ENCODE peak calls at places on chromosomes 3 and 15, in eight cellular contexts. U, J, R, T, C, P, B and E are unnamed samples. For H3K4me1, the result is how much of the 10 kb centered on the place peaks cover.

GRCh38 chr3:138049157-138049919 is 39.4 kb downstream of the CLDN18 start:
- DNase-seq in U (no peak), J (no peak), R (no peak), T (no peak), C (no peak), P (peak), B (peak), E (no peak)

GRCh38 chr3:48180021-48180420 is 8.2 kb downstream of the CDC25A start:
- DNase-seq in U (no peak), J (no peak), R (no peak), T (no peak), C (no peak), P (no peak), B (no peak), E (no peak)

GRCh38 chr3:148034353-148034752 is 625.2 kb downstream of the ZIC1 start:
- DNase-seq in U (no peak), J (no peak), R (no peak), T (no peak), C (no peak), P (no peak), B (no peak), E (no peak)

GRCh38 chr15:87207945-87208580 is 1048.5 kb downstream of the NTRK3 start:
- DNase-seq in U (no peak), J (no peak), R (no peak), T (no peak), C (no peak), P (peak), B (peak), E (no peak)

GRCh38 chr15:61205427-61205826 is 23.7 kb downstream of the RORA start:
- DNase-seq in U (no peak), J (no peak), R (no peak), T (no peak), C (no peak), P (no peak), B (peak), E (no peak)

GRCh38 chr3:119463171-119464169 is at the start of gene TMEM39A:
- DNase-seq in U (peak), J (peak), R (peak), T (peak), C (peak), P (peak), B (peak), E (peak)

GRCh38 chr15:48370460-48370859 is 39.2 kb downstream of the DUT start:
- DNase-seq in U (no peak), J (no peak), R (no peak), T (no peak), C (no peak), P (peak), B (peak), E (no peak)

GRCh38 chr3:133097214-133097613 is 59.0 kb downstream of the TMEM108 start:
- DNase-seq in U (no peak), J (no peak), R (no peak), T (no peak), C (no peak), P (peak), B (peak), E (no peak)

GRCh38 chr15:52529289-52529929 is 729 bp upstream of the MYO5A start:
- DNase-seq in U (no peak), J (peak), R (no peak), T (no peak), C (peak), P (no peak), B (no peak), E (no peak)

GRCh38 chr15:86540840-86541467 is 461.3 kb downstream of the AGBL1 start:
- DNase-seq in U (no peak), J (no peak), R (no peak), T (no peak), C (no peak), P (no peak), B (no peak), E (no peak)

GRCh38 chr15:43285609-43286037 is 18.9 kb upstream of the TGM5 start:
- DNase-seq in U (peak), J (peak), R (no peak), T (peak), C (peak), P (peak), B (peak), E (peak)

GRCh38 chr3:100089802-100090668 is 24.3 kb downstream of the FILIP1L start:
- DNase-seq in U (peak), J (peak), R (no peak), T (no peak), C (peak), P (peak), B (peak), E (no peak)

GRCh38 chr3:174342941-174343431 is 516.1 kb upstream of the NAALADL2 start:
- DNase-seq in U (no peak), J (no peak), R (no peak), T (no peak), C (no peak), P (peak), B (peak), E (no peak)

GRCh38 chr15:58602823-58603222 is 146.7 kb downstream of the ADAM10 start:
- DNase-seq in U (no peak), J (no peak), R (no peak), T (no peak), C (no peak), P (no peak), B (no peak), E (no peak)

GRCh38 chr3:46903341-46904302 is 26.1 kb downstream of the PTH1R start:
- DNase-seq in U (no peak), J (no peak), R (no peak), T (peak), C (no peak), P (peak), B (peak), E (no peak)

GRCh38 chr3:52847241-52847640 is 12.4 kb upstream of the MUSTN1 start:
- DNase-seq in U (no peak), J (no peak), R (no peak), T (peak), C (no peak), P (no peak), B (no peak), E (no peak)

GRCh38 chr3:193971268-193971751 is 164.6 kb upstream of the HES1 start:
- DNase-seq in U (no peak), J (peak), R (no peak), T (no peak), C (no peak), P (no peak), B (peak), E (no peak)

GRCh38 chr3:181623924-181624694 is 87.6 kb upstream of the SOX2 start:
- DNase-seq in U (no peak), J (no peak), R (no peak), T (no peak), C (peak), P (no peak), B (peak), E (no peak)

GRCh38 chr3:17686613-17687012 is 55.8 kb downstream of the TBC1D5 start:
- DNase-seq in U (no peak), J (no peak), R (no peak), T (no peak), C (no peak), P (no peak), B (no peak), E (no peak)

GRCh38 chr3:52190294-52190841 is 7.6 kb upstream of the ALAS1 start:
- DNase-seq in U (peak), J (no peak), R (peak), T (no peak), C (no peak), P (peak), B (peak), E (no peak)

DNA sequence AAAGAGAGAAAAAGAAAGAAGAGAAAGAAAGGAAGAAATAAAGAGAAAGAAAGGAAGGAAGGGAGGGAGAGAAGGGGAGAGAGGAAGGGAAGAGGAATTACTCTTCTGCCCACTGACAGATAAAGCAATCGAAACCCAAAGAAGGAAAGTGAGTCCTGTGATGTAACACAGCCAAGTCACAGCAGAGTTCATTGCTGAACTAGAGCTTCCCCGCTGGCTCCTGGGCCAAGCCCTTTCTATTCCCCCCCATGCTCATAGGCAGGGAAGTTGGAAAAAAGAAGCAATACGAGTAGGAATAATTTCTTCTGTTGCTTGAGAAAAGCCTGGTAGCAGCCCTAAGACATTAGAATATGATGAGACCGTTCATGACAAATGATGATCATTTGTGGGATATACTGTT is 110.8 kb upstream of the TRPM1 start:
- DNase-seq in U (no peak), J (no peak), R (no peak), T (no peak), C (no peak), P (no peak), B (no peak), E (no peak)
- H3K4me1 ChIP-seq in U (under half), J (under half), R (under half), T (under half), C (under half), P (under half), B (under half), E (under half)

DNA sequence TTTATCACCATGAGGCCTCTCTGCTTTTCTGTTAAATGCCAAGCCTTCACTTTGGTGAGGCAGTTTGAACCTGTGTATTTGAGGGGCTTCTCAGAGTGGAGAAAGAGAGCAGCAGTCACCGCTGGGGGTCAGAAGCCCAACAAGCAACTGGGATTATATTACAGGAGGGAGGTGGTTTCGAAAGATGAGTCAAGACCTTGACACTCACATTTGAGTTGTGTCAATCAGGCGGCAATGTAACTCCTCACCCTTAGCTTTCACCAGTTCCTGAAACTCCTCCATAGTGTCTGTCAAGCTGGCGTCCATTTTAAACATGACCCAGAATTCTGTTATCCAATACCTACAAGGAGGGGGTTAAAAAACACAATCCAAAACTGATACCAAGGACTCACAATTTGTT is 46.5 kb downstream of the RASGRP1 start:
- DNase-seq in U (no peak), J (no peak), R (no peak), T (no peak), C (no peak), P (no peak), B (no peak), E (no peak)
- H3K27ac ChIP-seq in U (no peak), J (peak), R (no peak), T (no peak), C (no peak), P (no peak), B (no peak), E (no peak)

GRCh38 chr3:156547637-156548036 is 7.3 kb downstream of the SSR3 start:
- DNase-seq in U (no peak), J (no peak), R (no peak), T (no peak), C (no peak), P (peak), B (peak), E (no peak)

GRCh38 chr3:156536524-156537316 is 18.2 kb downstream of the SSR3 start:
- DNase-seq in U (no peak), J (no peak), R (no peak), T (no peak), C (no peak), P (peak), B (peak), E (no peak)

GRCh38 chr3:156539802-156540201 is 15.1 kb downstream of the SSR3 start:
- DNase-seq in U (no peak), J (no peak), R (no peak), T (no peak), C (no peak), P (no peak), B (no peak), E (no peak)

GRCh38 chr3:156543043-156543555 is 11.8 kb downstream of the SSR3 start:
- DNase-seq in U (no peak), J (no peak), R (no peak), T (no peak), C (no peak), P (no peak), B (no peak), E (no peak)

DNA sequence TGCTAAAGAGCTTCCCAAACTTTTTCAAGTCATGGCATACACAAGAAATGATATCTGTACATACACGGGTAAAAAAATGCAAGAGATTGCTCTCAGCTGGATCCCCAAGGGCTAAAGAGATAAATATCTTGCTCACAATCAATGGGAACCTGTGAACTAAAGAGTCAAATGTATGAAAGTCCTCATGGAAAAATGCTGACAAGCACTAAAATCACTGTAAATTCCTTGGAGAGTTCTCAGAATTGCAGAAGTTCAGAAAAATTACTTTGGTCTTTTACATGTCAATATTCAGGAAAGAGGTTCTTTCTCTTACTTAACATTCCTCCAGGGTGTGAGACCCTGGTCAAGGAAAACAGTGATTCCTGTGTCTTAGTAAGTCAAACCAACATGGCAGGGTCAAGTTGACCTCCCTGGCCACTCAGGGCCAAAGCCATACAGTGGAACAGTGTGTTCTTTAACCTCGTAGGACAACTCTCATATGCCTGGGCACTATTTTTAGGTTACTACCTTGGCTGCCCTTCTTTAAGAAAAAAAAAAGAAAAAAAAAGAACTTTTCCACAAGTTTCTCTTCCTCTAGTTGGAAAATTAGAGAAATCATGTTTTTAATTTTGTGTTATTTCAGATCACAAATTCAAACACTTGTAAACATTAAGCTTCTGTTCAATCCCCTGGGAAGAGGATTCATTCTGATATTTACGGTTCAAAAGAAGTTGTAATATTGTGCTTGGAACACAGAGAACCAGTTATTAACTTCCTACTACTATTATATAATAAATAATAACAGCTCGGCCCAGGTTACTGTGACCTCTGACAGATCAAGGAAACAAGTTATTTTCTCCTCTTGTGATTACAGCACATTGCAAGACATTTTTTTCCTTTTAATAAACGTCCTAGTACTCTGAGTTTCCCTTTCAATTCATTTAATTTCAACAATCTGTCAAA is 12.5 kb downstream of the SSR3 start:
- DNase-seq in U (no peak), J (no peak), R (no peak), T (peak), C (no peak), P (no peak), B (no peak), E (no peak)
- H3K4me1 ChIP-seq in U (under half), J (under half), R (under half), T (under half), C (under half), P (under half), B (under half), E (under half)

DNA sequence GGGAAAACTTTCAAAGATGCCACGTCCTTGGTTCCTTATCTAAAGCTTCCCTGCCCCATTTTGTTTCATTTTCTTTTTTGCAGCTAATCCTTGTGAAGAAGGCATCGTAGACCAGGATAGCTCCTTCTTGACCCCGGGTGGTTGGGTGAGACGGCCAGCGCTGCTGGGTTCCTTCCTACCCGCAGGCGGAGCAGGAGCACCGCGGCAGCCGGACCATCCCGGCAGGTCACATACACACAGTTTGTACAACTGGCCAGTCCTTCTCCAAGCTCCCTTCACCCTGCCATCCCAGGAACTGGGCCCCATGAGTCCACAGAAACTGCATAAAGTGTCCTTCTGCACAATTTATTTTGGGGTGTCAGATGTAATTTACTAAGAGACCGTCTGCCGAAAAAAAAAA is 83.9 kb downstream of the MEGF11 start:
- DNase-seq in U (no peak), J (no peak), R (no peak), T (no peak), C (no peak), P (no peak), B (no peak), E (no peak)
- H3K27ac ChIP-seq in U (no peak), J (no peak), R (no peak), T (no peak), C (no peak), P (no peak), B (no peak), E (no peak)

DNA sequence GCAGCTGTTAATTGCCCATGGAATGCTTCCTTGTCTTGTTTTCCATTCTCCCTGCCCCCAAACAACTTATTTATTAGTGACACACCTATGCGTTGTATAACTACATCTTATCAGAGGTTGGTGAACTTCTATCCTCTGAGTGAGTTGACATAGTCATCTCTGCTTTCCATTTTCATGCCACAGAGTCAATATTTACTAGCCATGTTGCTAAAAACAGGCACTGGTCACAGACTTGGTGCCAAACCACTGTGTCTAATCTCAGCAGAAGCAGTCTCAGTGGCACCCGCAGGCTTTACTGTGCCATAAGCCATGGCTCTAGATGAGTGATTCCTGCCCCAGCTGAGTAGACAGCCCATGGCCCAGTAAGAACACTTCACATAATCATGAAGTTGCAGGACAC is 26.5 kb downstream of the DAPK2 start:
- DNase-seq in U (peak), J (no peak), R (peak), T (no peak), C (peak), P (no peak), B (peak), E (no peak)
- H3K4me1 ChIP-seq in U (under half), J (under half), R (under half), T (under half), C (under half), P (under half), B (under half), E (under half)

DNA sequence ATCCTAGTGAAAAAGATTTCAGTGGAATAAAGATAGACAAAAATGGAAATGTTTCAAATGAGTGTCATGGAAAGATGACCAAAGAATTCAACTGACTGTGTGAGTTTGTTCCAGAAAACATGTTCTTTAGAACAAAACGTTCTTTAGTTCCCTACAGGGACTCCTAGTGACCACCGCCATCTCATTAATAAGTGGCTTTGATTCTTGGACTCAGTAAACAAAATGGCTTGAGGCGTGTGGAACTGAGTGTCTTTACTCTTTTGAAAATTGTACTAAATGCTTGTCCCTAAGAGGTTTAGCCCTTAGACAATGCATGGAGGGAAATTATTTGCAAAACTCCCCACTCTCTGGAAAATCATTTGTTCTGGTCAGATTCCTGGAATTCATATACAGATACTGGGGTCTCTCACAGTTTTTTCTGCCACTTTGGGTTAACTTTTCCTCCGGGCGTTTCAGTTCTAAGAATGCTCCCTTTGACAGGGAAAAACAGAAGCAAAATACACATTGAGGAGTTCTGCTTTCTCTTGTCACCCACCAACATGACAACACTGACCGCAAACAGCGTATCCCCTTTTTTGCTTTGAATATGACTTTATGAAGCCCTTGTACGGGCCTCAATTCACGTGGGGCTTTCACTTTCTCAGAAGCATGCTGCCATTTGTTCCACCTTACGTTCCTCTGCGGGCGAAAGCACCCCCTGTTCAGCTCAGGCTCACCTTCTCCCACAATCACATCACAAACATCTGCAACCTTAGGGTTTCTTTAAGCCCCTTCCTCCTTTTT is 15.3 kb upstream of the NRROS start:
- DNase-seq in U (peak), J (peak), R (no peak), T (no peak), C (no peak), P (no peak), B (no peak), E (no peak)
- H3K27ac ChIP-seq in U (peak), J (no peak), R (no peak), T (no peak), C (no peak), P (no peak), B (no peak), E (no peak)

DNA sequence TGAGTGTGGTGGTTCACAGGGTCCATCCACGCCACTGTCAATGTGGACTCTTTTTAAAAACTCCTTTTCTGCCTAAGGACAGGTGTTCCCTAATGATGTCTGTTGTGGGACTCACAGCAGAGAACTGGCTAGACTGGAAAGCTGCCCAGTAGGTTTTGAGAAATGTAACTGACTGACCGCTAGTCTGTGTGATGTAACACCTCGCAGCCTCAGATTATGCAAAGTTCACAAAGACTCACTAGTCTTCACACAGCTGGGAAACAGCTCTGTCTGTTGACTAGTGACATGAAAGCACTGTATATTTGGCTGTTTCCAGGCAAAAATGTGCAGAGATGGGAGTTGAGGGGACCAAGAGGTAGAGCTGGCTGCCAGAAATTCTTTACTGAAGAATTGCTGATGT is 10.4 kb downstream of the PDZRN3 start:
- DNase-seq in U (peak), J (no peak), R (no peak), T (peak), C (peak), P (peak), B (peak), E (no peak)
- H3K4me1 ChIP-seq in U (under half), J (under half), R (under half), T (half or more), C (under half), P (under half), B (under half), E (under half)

DNA sequence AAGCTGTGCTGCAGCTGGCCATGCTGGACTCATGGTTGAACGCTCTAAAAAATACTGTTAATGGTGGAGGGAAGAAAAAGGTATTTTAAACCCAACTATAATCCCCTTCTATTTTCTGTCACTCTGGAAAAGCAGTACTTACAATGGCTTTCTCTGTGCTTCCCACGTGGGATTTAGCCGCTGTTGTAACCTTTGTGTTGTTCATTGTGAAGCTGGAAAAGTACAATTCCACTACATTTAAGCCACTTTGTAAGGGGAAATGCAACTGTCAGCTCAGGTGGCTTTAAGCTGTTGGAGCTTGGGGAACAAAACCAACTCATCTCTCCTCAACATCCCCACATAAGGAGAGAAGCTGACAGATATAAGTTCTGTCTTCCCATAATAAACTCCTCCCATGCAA is 917.6 kb downstream of the IGSF11 start:
- DNase-seq in U (no peak), J (no peak), R (no peak), T (no peak), C (no peak), P (no peak), B (no peak), E (no peak)
- H3K27ac ChIP-seq in U (no peak), J (no peak), R (no peak), T (no peak), C (no peak), P (no peak), B (no peak), E (no peak)